ENCODE peak calls at places on chromosomes 2 and 18, in seven cellular contexts. One of them, this sample, is unnamed.

GRCh38 chr2:219570194-219570923 is 980 bp downstream of the OBSL1 start:
- DNase-seq in K562: peak; percentile 38
- DNase-seq in HCT116: no peak
- DNase-seq in SK-N-SH: peak; percentile 83
- DNase-seq in GM12878: no peak
- DNase-seq in HepG2: no peak
- DNase-seq in H1: no peak
- DNase-seq in this sample: peak; percentile 64

GRCh38 chr2:10377747-10378085 is 70.4 kb downstream of the ODC1 start:
- DNase-seq in K562: no peak
- DNase-seq in HCT116: no peak
- DNase-seq in SK-N-SH: no peak
- DNase-seq in GM12878: no peak
- DNase-seq in HepG2: no peak
- DNase-seq in H1: no peak
- DNase-seq in this sample: no peak

GRCh38 chr2:165162466-165162865 is 41.4 kb downstream of the SCN3A start:
- DNase-seq in K562: no peak
- DNase-seq in HCT116: no peak
- DNase-seq in SK-N-SH: no peak
- DNase-seq in GM12878: no peak
- DNase-seq in HepG2: no peak
- DNase-seq in H1: no peak
- DNase-seq in this sample: no peak

GRCh38 chr2:216294305-216294704 is 78.0 kb downstream of the MARCHF4 start:
- DNase-seq in K562: no peak
- DNase-seq in HCT116: no peak
- DNase-seq in SK-N-SH: no peak
- DNase-seq in GM12878: no peak
- DNase-seq in HepG2: no peak
- DNase-seq in H1: no peak
- DNase-seq in this sample: no peak

GRCh38 chr2:42789751-42790150 is 2.6 kb downstream of the HAAO start:
- DNase-seq in K562: no peak
- DNase-seq in HCT116: no peak
- DNase-seq in SK-N-SH: no peak
- DNase-seq in GM12878: no peak
- DNase-seq in HepG2: no peak
- DNase-seq in H1: no peak
- DNase-seq in this sample: no peak

GRCh38 chr2:96622544-96622943 is 15.6 kb downstream of the KANSL3 start:
- DNase-seq in K562: no peak
- DNase-seq in HCT116: no peak
- DNase-seq in SK-N-SH: no peak
- DNase-seq in GM12878: no peak
- DNase-seq in HepG2: no peak
- DNase-seq in H1: no peak
- DNase-seq in this sample: no peak

GRCh38 chr2:71796174-71796592 is 342.8 kb downstream of the DYSF start:
- DNase-seq in K562: no peak
- DNase-seq in HCT116: no peak
- DNase-seq in SK-N-SH: peak; percentile 57
- DNase-seq in GM12878: no peak
- DNase-seq in HepG2: no peak
- DNase-seq in H1: no peak
- DNase-seq in this sample: no peak

GRCh38 chr2:1990724-1991123 is 246.4 kb upstream of the PXDN start:
- DNase-seq in K562: no peak
- DNase-seq in HCT116: no peak
- DNase-seq in SK-N-SH: peak; percentile 96
- DNase-seq in GM12878: no peak
- DNase-seq in HepG2: no peak
- DNase-seq in H1: no peak
- DNase-seq in this sample: peak; percentile 1

GRCh38 chr2:60925994-60926750 is 44.8 kb downstream of the REL start:
- DNase-seq in K562: no peak
- DNase-seq in HCT116: no peak
- DNase-seq in SK-N-SH: no peak
- DNase-seq in GM12878: no peak
- DNase-seq in HepG2: peak; percentile 31
- DNase-seq in H1: no peak
- DNase-seq in this sample: peak; percentile 39

GRCh38 chr2:39780825-39781600 is 2.0 kb upstream of the THUMPD2 start:
- DNase-seq in K562: peak; percentile 43
- DNase-seq in HCT116: no peak
- DNase-seq in SK-N-SH: no peak
- DNase-seq in GM12878: no peak
- DNase-seq in HepG2: peak; percentile 32
- DNase-seq in H1: no peak
- DNase-seq in this sample: no peak

GRCh38 chr2:33946198-33946597 is 347.1 kb upstream of the FAM98A start:
- DNase-seq in K562: no peak
- DNase-seq in HCT116: no peak
- DNase-seq in SK-N-SH: no peak
- DNase-seq in GM12878: no peak
- DNase-seq in HepG2: no peak
- DNase-seq in H1: no peak
- DNase-seq in this sample: no peak

GRCh38 chr2:102313950-102314349 is 2.6 kb downstream of the IL1RL1 start:
- DNase-seq in K562: no peak
- DNase-seq in HCT116: no peak
- DNase-seq in SK-N-SH: no peak
- DNase-seq in GM12878: no peak
- DNase-seq in HepG2: no peak
- DNase-seq in H1: no peak
- DNase-seq in this sample: no peak

GRCh38 chr18:2104620-2105462 is 466.5 kb downstream of the METTL4 start:
- DNase-seq in K562: peak; percentile 88
- DNase-seq in HCT116: peak; percentile 31
- DNase-seq in SK-N-SH: peak; percentile 62
- DNase-seq in GM12878: no peak
- DNase-seq in HepG2: peak; percentile 30
- DNase-seq in H1: peak; percentile 85
- DNase-seq in this sample: peak; percentile 55

GRCh38 chr2:11676640-11677039 is 6.6 kb upstream of the NTSR2 start:
- DNase-seq in K562: no peak
- DNase-seq in HCT116: no peak
- DNase-seq in SK-N-SH: no peak
- DNase-seq in GM12878: no peak
- DNase-seq in HepG2: no peak
- DNase-seq in H1: no peak
- DNase-seq in this sample: no peak

GRCh38 chr2:32697156-32697555 is 69.3 kb downstream of the TTC27 start:
- DNase-seq in K562: no peak
- DNase-seq in HCT116: no peak
- DNase-seq in SK-N-SH: no peak
- DNase-seq in GM12878: no peak
- DNase-seq in HepG2: no peak
- DNase-seq in H1: no peak
- DNase-seq in this sample: no peak

GRCh38 chr2:143261986-143262784 is 133.0 kb downstream of the ARHGAP15 start:
- DNase-seq in K562: no peak
- DNase-seq in HCT116: no peak
- DNase-seq in SK-N-SH: no peak
- DNase-seq in GM12878: no peak
- DNase-seq in HepG2: no peak
- DNase-seq in H1: no peak
- DNase-seq in this sample: no peak

GRCh38 chr2:16142383-16143361 is 202.3 kb downstream of the MYCN start:
- DNase-seq in K562: no peak
- DNase-seq in HCT116: no peak
- DNase-seq in SK-N-SH: no peak
- DNase-seq in GM12878: no peak
- DNase-seq in HepG2: no peak
- DNase-seq in H1: peak; percentile 43
- DNase-seq in this sample: peak; percentile 6

GRCh38 chr2:239265681-239266435 is 135.0 kb downstream of the HDAC4 start:
- DNase-seq in K562: no peak
- DNase-seq in HCT116: no peak
- DNase-seq in SK-N-SH: no peak
- DNase-seq in GM12878: no peak
- DNase-seq in HepG2: no peak
- DNase-seq in H1: no peak
- DNase-seq in this sample: no peak

GRCh38 chr2:85661139-85661858 is 6.7 kb downstream of the SFTPB start:
- DNase-seq in K562: no peak
- DNase-seq in HCT116: no peak
- DNase-seq in SK-N-SH: no peak
- DNase-seq in GM12878: no peak
- DNase-seq in HepG2: no peak
- DNase-seq in H1: no peak
- DNase-seq in this sample: no peak

GRCh38 chr2:237758165-237758564 is 40.4 kb upstream of the RBM44 start:
- DNase-seq in K562: no peak
- DNase-seq in HCT116: no peak
- DNase-seq in SK-N-SH: no peak
- DNase-seq in GM12878: no peak
- DNase-seq in HepG2: no peak
- DNase-seq in H1: no peak
- DNase-seq in this sample: no peak

GRCh38 chr18:66511810-66512209 is 92.1 kb downstream of the CDH19 start:
- DNase-seq in K562: no peak
- DNase-seq in HCT116: no peak
- DNase-seq in SK-N-SH: no peak
- DNase-seq in GM12878: no peak
- DNase-seq in HepG2: no peak
- DNase-seq in H1: no peak
- DNase-seq in this sample: no peak

GRCh38 chr2:107107351-107107750 is 221.4 kb upstream of the ST6GAL2 start:
- DNase-seq in K562: no peak
- DNase-seq in HCT116: no peak
- DNase-seq in SK-N-SH: no peak
- DNase-seq in GM12878: no peak
- DNase-seq in HepG2: no peak
- DNase-seq in H1: no peak
- DNase-seq in this sample: peak; percentile 6
- TF ChIP-seq JUND in K562: no peak
- TF ChIP-seq JUND in HCT116: no peak
- TF ChIP-seq JUND in SK-N-SH: no peak
- TF ChIP-seq JUND in GM12878: no peak
- TF ChIP-seq JUND in HepG2: no peak
- TF ChIP-seq JUND in H1: no peak
- TF ChIP-seq JUND in this sample: no peak

DNA sequence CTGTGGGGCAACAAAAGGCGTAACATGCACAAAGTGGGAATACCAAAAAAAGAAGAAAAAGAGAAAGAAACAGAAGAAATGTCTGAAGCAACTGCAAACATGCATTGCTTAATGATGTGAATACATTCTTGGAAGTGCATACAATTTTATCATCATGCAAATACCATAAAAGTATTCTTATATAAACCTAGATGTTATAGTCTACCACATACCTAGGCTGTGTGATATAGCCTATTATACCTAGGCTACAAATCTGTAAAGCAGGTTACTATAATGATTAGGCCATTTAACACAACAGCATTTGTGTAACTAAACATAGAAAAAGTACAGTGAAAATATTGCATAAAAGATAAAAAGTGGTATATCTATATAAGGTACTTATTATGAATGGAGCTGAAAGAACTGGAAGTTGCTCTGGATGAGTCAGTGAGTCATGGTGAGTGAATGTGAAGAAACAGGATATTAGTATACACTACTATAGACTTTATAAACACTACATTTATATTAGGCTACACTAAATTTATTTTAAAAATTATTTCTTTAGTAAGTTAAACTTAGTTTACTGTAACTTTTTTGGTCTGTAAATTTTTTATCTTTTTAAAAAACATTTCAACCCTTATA is 319.4 kb upstream of the KCNH7 start:
- DNase-seq in K562: no peak
- DNase-seq in HCT116: no peak
- DNase-seq in SK-N-SH: no peak
- DNase-seq in GM12878: no peak
- DNase-seq in HepG2: no peak
- DNase-seq in H1: no peak
- DNase-seq in this sample: no peak
- TF ChIP-seq JUND in K562: no peak
- TF ChIP-seq JUND in HCT116: no peak
- TF ChIP-seq JUND in SK-N-SH: no peak
- TF ChIP-seq JUND in GM12878: no peak
- TF ChIP-seq JUND in HepG2: no peak
- TF ChIP-seq JUND in H1: no peak
- TF ChIP-seq JUND in this sample: no peak

DNA sequence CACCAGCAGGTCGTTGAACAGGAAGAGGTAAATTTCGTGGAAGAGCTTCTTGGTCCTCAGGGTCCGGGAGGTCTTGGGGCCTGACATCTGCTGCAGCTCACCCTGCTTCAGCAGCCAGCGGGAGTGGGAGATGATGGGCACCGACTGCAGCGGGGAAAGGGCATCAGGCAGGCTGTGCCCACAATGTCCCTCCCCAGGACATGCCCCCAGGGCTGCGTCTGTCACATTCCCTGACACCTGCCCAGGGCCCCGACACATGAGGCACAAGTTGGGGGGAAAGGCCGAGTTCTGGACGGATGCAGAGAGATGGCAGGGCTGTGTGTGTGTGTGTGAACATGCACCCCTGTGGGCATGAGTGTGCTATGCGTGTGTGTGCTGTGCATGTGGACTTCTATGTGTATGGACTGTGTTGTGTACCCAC is 13.9 kb downstream of the SNORC start:
- DNase-seq in K562: no peak
- DNase-seq in HCT116: no peak
- DNase-seq in SK-N-SH: peak; percentile 16
- DNase-seq in GM12878: no peak
- DNase-seq in HepG2: no peak
- DNase-seq in H1: no peak
- DNase-seq in this sample: no peak
- TF ChIP-seq JUND in K562: no peak
- TF ChIP-seq JUND in HCT116: no peak
- TF ChIP-seq JUND in SK-N-SH: no peak
- TF ChIP-seq JUND in GM12878: no peak
- TF ChIP-seq JUND in HepG2: no peak
- TF ChIP-seq JUND in H1: no peak
- TF ChIP-seq JUND in this sample: no peak

DNA sequence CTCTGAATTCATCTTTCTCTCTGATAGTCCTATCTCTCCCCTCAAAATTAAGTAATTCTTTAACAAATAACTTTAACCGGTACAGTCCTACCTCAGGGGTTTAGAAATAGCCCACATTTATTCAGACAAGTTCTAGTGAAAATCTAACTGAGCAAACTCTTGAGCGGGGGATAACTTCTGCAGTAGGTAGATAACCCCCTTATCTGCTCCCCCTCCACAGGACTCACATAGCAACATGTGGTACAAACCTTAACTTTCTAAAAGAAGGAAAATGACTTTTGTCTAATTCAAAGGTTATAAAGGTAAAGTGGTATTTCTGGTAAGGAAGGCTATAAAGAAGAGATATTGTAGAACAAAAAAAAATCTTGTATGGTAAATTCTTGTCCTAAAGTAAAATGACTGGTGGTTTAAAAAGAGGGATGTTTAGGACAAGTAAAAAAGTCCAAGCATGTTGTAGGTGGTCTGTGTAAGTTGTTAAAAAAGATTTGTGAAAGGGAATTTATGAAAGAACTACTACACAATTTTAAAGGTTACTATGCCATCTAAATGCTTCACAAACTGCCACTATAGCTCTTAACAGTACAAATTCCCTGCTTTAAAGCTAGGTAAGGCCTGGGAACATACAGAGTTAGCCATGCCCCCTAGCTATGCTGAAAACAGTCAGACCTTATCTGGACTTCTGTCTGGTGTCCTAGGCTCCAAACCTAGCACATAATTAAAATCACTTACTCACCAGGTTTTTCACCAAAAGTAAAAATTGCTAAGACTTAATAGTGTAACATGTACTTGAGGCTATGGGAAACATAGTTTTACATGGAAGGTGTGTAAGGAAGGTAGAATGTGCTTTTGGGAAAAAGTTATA is 8.1 kb upstream of the RPIA start:
- DNase-seq in K562: peak; percentile 40
- DNase-seq in HCT116: no peak
- DNase-seq in SK-N-SH: no peak
- DNase-seq in GM12878: no peak
- DNase-seq in HepG2: no peak
- DNase-seq in H1: no peak
- DNase-seq in this sample: no peak
- TF ChIP-seq JUND in K562: peak; percentile 23
- TF ChIP-seq JUND in HCT116: no peak
- TF ChIP-seq JUND in SK-N-SH: no peak
- TF ChIP-seq JUND in GM12878: no peak
- TF ChIP-seq JUND in HepG2: no peak
- TF ChIP-seq JUND in H1: no peak
- TF ChIP-seq JUND in this sample: no peak